ENCODE peak calls at places on chromosomes 12 and 14, in six cellular contexts. G is SK-N-SH, F is K562, H is GM12878, D is HepG2, M is H1. I is an unnamed sample.

GRCh38 chr14:39426605-39427004 is 5.6 kb downstream of the FBXO33 start:
- DNase-seq in G (peak; percentile 6), F (no peak), H (no peak), D (peak; percentile 56), M (no peak), I (no peak)

GRCh38 chr12:70002097-70002911 is 177.3 kb downstream of the MYRFL start:
- DNase-seq in G (no peak), F (no peak), H (no peak), D (no peak), M (no peak), I (no peak)

GRCh38 chr14:102020058-102020971 is 55.9 kb downstream of the DYNC1H1 start:
- DNase-seq in G (no peak), F (no peak), H (no peak), D (no peak), M (no peak), I (peak; percentile 7)

GRCh38 chr12:15962760-15963159 is 51.6 kb downstream of the DERA start:
- DNase-seq in G (no peak), F (no peak), H (no peak), D (no peak), M (no peak), I (no peak)

GRCh38 chr14:105085766-105086165 is 20.5 kb upstream of the GPR132 start:
- DNase-seq in G (peak; percentile 40), F (no peak), H (no peak), D (no peak), M (no peak), I (no peak)

GRCh38 chr12:118649765-118650585 is 273.6 kb downstream of the SUDS3 start:
- DNase-seq in G (no peak), F (no peak), H (no peak), D (no peak), M (no peak), I (no peak)

GRCh38 chr14:64683264-64683663 is 21.0 kb upstream of the PLEKHG3 start:
- DNase-seq in G (no peak), F (no peak), H (no peak), D (peak; percentile 25), M (no peak), I (no peak)

GRCh38 chr12:56358836-56359532 is 923 bp downstream of the STAT2 start:
- DNase-seq in G (no peak), F (peak; percentile 26), H (no peak), D (no peak), M (no peak), I (peak; percentile 58)

GRCh38 chr12:131853832-131854797 is 25.9 kb downstream of the MMP17 start:
- DNase-seq in G (no peak), F (no peak), H (no peak), D (no peak), M (no peak), I (no peak)

GRCh38 chr14:61107148-61107641 is 126.2 kb downstream of the SLC38A6 start:
- DNase-seq in G (no peak), F (no peak), H (no peak), D (no peak), M (no peak), I (no peak)

GRCh38 chr12:122834229-122834920 is 882 bp upstream of the HIP1R start:
- DNase-seq in G (peak; percentile 83), F (peak; percentile 43), H (no peak), D (peak; percentile 58), M (peak; percentile 25), I (peak; percentile 23)

GRCh38 chr12:62934799-62935674 is at the start of gene PPM1H:
- DNase-seq in G (peak; percentile 83), F (peak; percentile 88), H (no peak), D (peak; percentile 86), M (peak; percentile 82), I (peak; percentile 35)

GRCh38 chr12:83823386-83824045 is 1089.1 kb downstream of the SLC6A15 start:
- DNase-seq in G (peak; percentile 12), F (peak; percentile 20), H (no peak), D (peak; percentile 27), M (peak; percentile 78), I (peak; percentile 41)
- TF ChIP-seq CTCF in G (peak; percentile 53), F (peak; percentile 23), H (peak; percentile 71), D (peak; percentile 42), M (peak; percentile 85), I (peak; percentile 74)

GRCh38 chr14:95075789-95076188 is 81.5 kb downstream of the DICER1 start:
- DNase-seq in G (no peak), F (no peak), H (no peak), D (no peak), M (no peak), I (no peak)
- TF ChIP-seq GABPA in G (no peak), F (no peak), H (no peak), D (no peak), M (no peak), I (no peak)

GRCh38 chr14:23469127-23469905 is at the start of gene NGDN:
- DNase-seq in G (peak; percentile 86), F (peak; percentile 91), H (peak; percentile 100), D (peak; percentile 100), M (peak; percentile 94), I (peak; percentile 99)
- H3K4me3 ChIP-seq in G (peak within 1 kb of the TSS; percentile 92), F (peak within 1 kb of the TSS; percentile 89), H (peak within 1 kb of the TSS; percentile 88), D (peak within 1 kb of the TSS; percentile 90), M (peak within 1 kb of the TSS; percentile 96), I (peak within 1 kb of the TSS; percentile 99)

GRCh38 chr12:112855375-112855774 is 51.4 kb upstream of the OAS1 start:
- DNase-seq in G (peak; percentile 61), F (no peak), H (no peak), D (peak; percentile 15), M (no peak), I (no peak)
- TF ChIP-seq CTCF in G (peak; percentile 37), F (peak; percentile 9), H (peak; percentile 21), D (peak; percentile 38), M (no peak), I (no peak)

DNA sequence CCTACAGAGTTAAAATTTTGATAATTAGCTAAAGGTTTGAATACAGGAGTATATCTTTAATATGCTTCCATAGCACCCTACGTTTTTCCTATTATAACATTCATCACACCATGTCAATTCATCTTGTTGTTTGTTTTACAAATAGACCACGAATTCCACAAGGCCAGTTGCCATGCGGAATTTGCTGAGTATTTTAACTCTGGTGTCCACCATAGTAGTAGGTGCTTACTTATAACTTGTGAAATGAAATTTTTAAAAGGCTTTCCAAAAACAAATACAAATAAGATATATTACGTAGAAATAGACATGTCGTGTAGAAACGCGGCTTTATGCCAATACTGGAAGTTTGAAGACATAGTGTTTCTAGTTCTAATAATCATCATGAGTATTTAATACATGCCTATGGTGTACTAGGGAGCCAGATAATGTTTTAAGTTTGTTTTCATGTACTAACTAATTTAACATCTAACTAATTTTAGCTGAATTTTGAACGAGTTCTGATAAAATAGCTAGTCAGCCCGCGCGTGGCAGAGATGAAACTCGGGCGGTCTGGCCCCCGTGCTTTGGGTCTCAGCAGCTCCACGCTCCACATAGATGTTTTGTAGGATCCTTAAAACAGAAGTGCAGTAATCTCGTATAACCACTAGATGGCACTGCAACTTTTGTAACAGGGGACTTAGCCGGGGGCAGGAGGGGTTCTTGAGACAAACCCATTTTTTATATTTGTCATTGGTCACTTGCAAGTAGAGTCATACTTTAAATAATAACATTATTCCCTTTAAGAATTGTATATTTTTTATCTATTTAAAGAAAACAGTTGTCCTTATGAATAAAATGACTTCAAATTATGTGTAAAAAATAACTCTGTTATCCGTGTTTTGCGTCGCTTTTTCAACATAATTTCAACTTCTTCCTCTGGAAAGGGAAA is 10.2 kb downstream of the CD69 start:
- DNase-seq in G (peak; percentile 67), F (peak; percentile 82), H (no peak), D (peak; percentile 47), M (no peak), I (peak; percentile 78)
- TF ChIP-seq GABPA in G (no peak), F (no peak), H (no peak), D (no peak), M (no peak), I (no peak)

GRCh38 chr12:113252494-113252893 is 31.2 kb downstream of the TPCN1 start:
- DNase-seq in G (no peak), F (no peak), H (no peak), D (no peak), M (no peak), I (no peak)

GRCh38 chr12:113253532-113254285 is 32.4 kb downstream of the TPCN1 start:
- DNase-seq in G (no peak), F (no peak), H (no peak), D (no peak), M (no peak), I (no peak)

GRCh38 chr12:113251404-113252070 is 30.3 kb downstream of the TPCN1 start:
- DNase-seq in G (no peak), F (no peak), H (no peak), D (no peak), M (no peak), I (no peak)

GRCh38 chr12:113257564-113257963 is 36.3 kb downstream of the TPCN1 start:
- DNase-seq in G (no peak), F (no peak), H (no peak), D (no peak), M (no peak), I (no peak)

GRCh38 chr12:113254298-113254697 is 33.0 kb downstream of the TPCN1 start:
- DNase-seq in G (no peak), F (no peak), H (no peak), D (no peak), M (no peak), I (no peak)
- H3K4me3 ChIP-seq in G (no peak overlapping the region), F (no peak overlapping the region), H (no peak overlapping the region), D (no peak overlapping the region), M (no peak overlapping the region), I (no peak overlapping the region)

DNA sequence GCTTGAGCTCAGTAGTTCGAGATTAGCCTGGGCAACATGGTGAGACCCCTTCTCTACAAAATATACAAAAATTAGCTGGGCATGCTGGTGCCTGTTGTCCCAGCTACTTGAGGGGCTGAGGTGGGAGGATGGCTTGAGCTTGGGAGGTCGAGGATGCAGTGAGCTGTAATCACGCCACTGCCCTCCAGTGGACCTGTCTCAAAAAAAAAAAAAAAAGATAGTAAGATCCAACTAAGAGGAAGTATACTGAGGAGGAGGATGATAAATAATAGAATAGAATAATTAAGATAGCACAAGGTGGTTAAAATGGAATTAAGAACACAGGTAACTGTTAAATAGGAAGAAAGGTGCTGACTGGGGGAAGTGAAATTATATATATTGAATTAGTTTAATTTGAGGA is 37.0 kb upstream of the BAZ1A start:
- DNase-seq in G (no peak), F (peak; percentile 15), H (no peak), D (peak; percentile 34), M (no peak), I (no peak)
- TF ChIP-seq CTCF in G (peak; percentile 35), F (peak; percentile 14), H (no peak), D (peak; percentile 48), M (peak; percentile 25), I (no peak)

GRCh38 chr12:96770239-96770780 is 136.7 kb upstream of the NEDD1 start:
- DNase-seq in G (no peak), F (no peak), H (no peak), D (no peak), M (no peak), I (no peak)
- TF ChIP-seq GABPA in G (no peak), F (no peak), H (no peak), D (no peak), M (no peak), I (no peak)

I was measured in HL-60.